ENCODE peak calls at places on chromosomes 6 and 20, in five cellular contexts. One of them, this sample, is unnamed.

GRCh38 chr20:10848810-10849370 is 175.1 kb upstream of the JAG1 start:
- DNase-seq in Caco-2: peak
- DNase-seq in foreskin keratinocyte: peak
- DNase-seq in PC-9: peak
- DNase-seq in cardiac fibroblast: peak
- DNase-seq in this sample: no peak

GRCh38 chr6:92271101-92271500 is 1148.3 kb downstream of the EPHA7 start:
- DNase-seq in cardiac fibroblast: no peak
- DNase-seq in PC-9: no peak
- DNase-seq in foreskin keratinocyte: no peak
- DNase-seq in Caco-2: no peak
- DNase-seq in this sample: no peak

GRCh38 chr20:4936851-4937412 is 64.4 kb downstream of the SLC23A2 start:
- DNase-seq in foreskin keratinocyte: no peak
- DNase-seq in Caco-2: no peak
- DNase-seq in cardiac fibroblast: no peak
- DNase-seq in PC-9: no peak
- DNase-seq in this sample: no peak

GRCh38 chr6:132931937-132932336 is 117.6 kb downstream of the RPS12 start:
- DNase-seq in cardiac fibroblast: peak
- DNase-seq in Caco-2: no peak
- DNase-seq in PC-9: peak
- DNase-seq in foreskin keratinocyte: no peak
- DNase-seq in this sample: no peak

GRCh38 chr20:40506567-40506966 is 182.5 kb downstream of the MAFB start:
- DNase-seq in cardiac fibroblast: peak
- DNase-seq in foreskin keratinocyte: peak
- DNase-seq in Caco-2: peak
- DNase-seq in PC-9: peak
- DNase-seq in this sample: peak

GRCh38 chr6:2859325-2859700 is 17.6 kb upstream of the SERPINB1 start:
- DNase-seq in PC-9: no peak
- DNase-seq in foreskin keratinocyte: no peak
- DNase-seq in cardiac fibroblast: no peak
- DNase-seq in Caco-2: no peak
- DNase-seq in this sample: no peak

GRCh38 chr6:4941782-4942672 is 61.8 kb downstream of the RPP40 start:
- DNase-seq in Caco-2: peak
- DNase-seq in foreskin keratinocyte: peak
- DNase-seq in cardiac fibroblast: peak
- DNase-seq in PC-9: peak
- DNase-seq in this sample: no peak

GRCh38 chr6:43785220-43785752 is 15.3 kb downstream of the VEGFA start:
- DNase-seq in PC-9: no peak
- DNase-seq in Caco-2: no peak
- DNase-seq in cardiac fibroblast: no peak
- DNase-seq in foreskin keratinocyte: no peak
- DNase-seq in this sample: no peak

GRCh38 chr6:384898-385297 is 6.7 kb upstream of the IRF4 start:
- DNase-seq in foreskin keratinocyte: no peak
- DNase-seq in PC-9: no peak
- DNase-seq in cardiac fibroblast: no peak
- DNase-seq in Caco-2: no peak
- DNase-seq in this sample: no peak

GRCh38 chr6:170184324-170184723 is 106.6 kb downstream of the DLL1 start:
- DNase-seq in Caco-2: no peak
- DNase-seq in cardiac fibroblast: no peak
- DNase-seq in PC-9: no peak
- DNase-seq in foreskin keratinocyte: no peak
- DNase-seq in this sample: no peak

GRCh38 chr6:163774485-163774884 is 360.0 kb downstream of the QKI start:
- DNase-seq in cardiac fibroblast: no peak
- DNase-seq in foreskin keratinocyte: no peak
- DNase-seq in PC-9: no peak
- DNase-seq in Caco-2: no peak
- DNase-seq in this sample: no peak

GRCh38 chr6:70381436-70381786 is 31.9 kb upstream of the FAM135A start:
- DNase-seq in PC-9: no peak
- DNase-seq in cardiac fibroblast: no peak
- DNase-seq in Caco-2: no peak
- DNase-seq in foreskin keratinocyte: no peak
- DNase-seq in this sample: no peak

GRCh38 chr6:15435468-15435867 is 189.6 kb downstream of the JARID2 start:
- DNase-seq in PC-9: no peak
- DNase-seq in cardiac fibroblast: no peak
- DNase-seq in foreskin keratinocyte: no peak
- DNase-seq in Caco-2: no peak
- DNase-seq in this sample: no peak

GRCh38 chr20:2312876-2313275 is 17.1 kb downstream of the TGM3 start:
- DNase-seq in Caco-2: no peak
- DNase-seq in cardiac fibroblast: no peak
- DNase-seq in foreskin keratinocyte: no peak
- DNase-seq in PC-9: no peak
- DNase-seq in this sample: no peak

GRCh38 chr6:24274441-24275083 is 83.3 kb downstream of the DCDC2 start:
- DNase-seq in PC-9: no peak
- DNase-seq in foreskin keratinocyte: no peak
- DNase-seq in Caco-2: no peak
- DNase-seq in cardiac fibroblast: peak
- DNase-seq in this sample: no peak

GRCh38 chr6:64459411-64459810 is 823.8 kb downstream of the PHF3 start:
- DNase-seq in foreskin keratinocyte: no peak
- DNase-seq in PC-9: no peak
- DNase-seq in cardiac fibroblast: no peak
- DNase-seq in Caco-2: no peak
- DNase-seq in this sample: no peak

GRCh38 chr20:24694727-24695528 is 225.5 kb downstream of the SYNDIG1 start:
- DNase-seq in Caco-2: no peak
- DNase-seq in foreskin keratinocyte: no peak
- DNase-seq in PC-9: no peak
- DNase-seq in cardiac fibroblast: no peak
- DNase-seq in this sample: peak

GRCh38 chr20:22617160-22617559 is 32.8 kb upstream of the FOXA2 start:
- DNase-seq in PC-9: peak
- DNase-seq in Caco-2: no peak
- DNase-seq in foreskin keratinocyte: no peak
- DNase-seq in cardiac fibroblast: no peak
- DNase-seq in this sample: no peak

GRCh38 chr6:130843575-130844320 is 16.5 kb downstream of the SMLR1 start:
- DNase-seq in PC-9: no peak
- DNase-seq in Caco-2: peak
- DNase-seq in cardiac fibroblast: peak
- DNase-seq in foreskin keratinocyte: no peak
- DNase-seq in this sample: no peak
- TF ChIP-seq CTCF in PC-9: peak
- TF ChIP-seq CTCF in Caco-2: peak
- TF ChIP-seq CTCF in cardiac fibroblast: peak
- TF ChIP-seq CTCF in foreskin keratinocyte: peak
- TF ChIP-seq CTCF in this sample: no peak

GRCh38 chr20:42744756-42745465 is 444.8 kb downstream of the PTPRT start:
- DNase-seq in cardiac fibroblast: no peak
- DNase-seq in PC-9: no peak
- DNase-seq in foreskin keratinocyte: no peak
- DNase-seq in Caco-2: no peak
- DNase-seq in this sample: no peak
- TF ChIP-seq CTCF in cardiac fibroblast: no peak
- TF ChIP-seq CTCF in PC-9: no peak
- TF ChIP-seq CTCF in foreskin keratinocyte: no peak
- TF ChIP-seq CTCF in Caco-2: no peak
- TF ChIP-seq CTCF in this sample: no peak

DNA sequence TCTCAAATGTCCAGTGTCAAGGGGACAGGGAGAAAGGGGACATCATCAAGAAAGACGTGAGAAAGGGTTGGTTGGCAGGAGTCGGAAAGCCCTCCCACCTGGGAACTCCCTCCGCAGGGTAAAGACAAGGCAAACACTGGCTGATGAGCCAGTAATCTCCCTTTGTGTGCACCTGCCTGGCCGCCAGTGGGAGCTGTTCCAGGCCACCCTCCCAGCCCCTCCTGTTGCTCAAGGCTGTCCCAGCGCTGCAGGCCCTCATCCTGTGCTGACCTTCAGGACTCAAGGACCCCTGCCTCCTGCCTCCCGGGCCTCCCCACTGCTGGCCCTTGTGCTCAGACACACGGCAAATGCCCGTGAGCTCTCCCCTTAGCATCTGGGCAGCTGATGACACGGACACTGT is 7.4 kb downstream of the FRMD1 start:
- DNase-seq in Caco-2: peak
- DNase-seq in PC-9: no peak
- DNase-seq in foreskin keratinocyte: no peak
- DNase-seq in cardiac fibroblast: no peak
- DNase-seq in this sample: no peak
- TF ChIP-seq CTCF in Caco-2: peak
- TF ChIP-seq CTCF in PC-9: peak
- TF ChIP-seq CTCF in foreskin keratinocyte: peak
- TF ChIP-seq CTCF in cardiac fibroblast: no peak
- TF ChIP-seq CTCF in this sample: no peak

DNA sequence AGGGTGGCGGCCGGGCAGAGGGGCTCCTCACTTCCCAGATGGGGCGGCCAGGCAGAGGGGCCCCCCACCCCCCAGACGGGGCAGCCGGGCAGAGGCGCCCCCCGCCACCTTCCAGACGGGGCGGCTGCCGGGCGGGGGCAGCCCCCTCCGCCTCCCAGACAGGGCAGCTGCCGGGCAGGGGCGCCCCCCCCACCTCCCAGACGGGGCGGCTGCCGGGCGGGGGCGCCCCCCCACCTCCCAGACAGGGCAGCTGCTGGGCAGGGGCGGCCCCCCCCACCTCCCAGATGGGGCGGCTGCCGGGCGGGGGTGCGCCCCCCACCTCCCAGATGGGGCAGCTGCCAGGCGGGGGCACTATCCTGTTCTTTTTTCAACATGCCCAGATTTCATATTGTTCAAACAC is 78.2 kb upstream of the DST start:
- DNase-seq in cardiac fibroblast: no peak
- DNase-seq in foreskin keratinocyte: no peak
- DNase-seq in Caco-2: no peak
- DNase-seq in PC-9: no peak
- DNase-seq in this sample: no peak
- TF ChIP-seq CTCF in cardiac fibroblast: no peak
- TF ChIP-seq CTCF in foreskin keratinocyte: no peak
- TF ChIP-seq CTCF in Caco-2: no peak
- TF ChIP-seq CTCF in PC-9: no peak
- TF ChIP-seq CTCF in this sample: no peak

DNA sequence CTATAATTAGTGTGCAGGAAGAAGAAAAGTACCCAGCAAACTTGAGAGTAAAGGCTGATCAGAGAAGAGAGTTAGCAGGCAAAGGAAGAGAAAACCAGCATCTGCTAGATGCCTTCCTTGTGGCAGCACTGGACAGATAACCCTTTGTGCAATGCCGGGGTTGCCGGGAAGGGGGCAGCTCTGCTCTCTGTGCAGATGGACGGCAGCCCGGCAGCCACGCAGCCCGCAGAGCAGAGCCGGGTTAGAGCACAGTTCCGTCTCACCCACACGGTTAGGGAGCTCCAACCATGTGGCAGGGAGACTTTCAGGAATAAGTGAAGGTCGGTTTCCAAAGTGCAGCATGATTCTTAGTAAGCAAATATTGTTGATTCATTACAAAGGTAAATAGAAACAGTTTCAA is 80.0 kb upstream of the RPS6KA2 start:
- DNase-seq in foreskin keratinocyte: no peak
- DNase-seq in cardiac fibroblast: peak
- DNase-seq in Caco-2: peak
- DNase-seq in PC-9: peak
- DNase-seq in this sample: no peak
- TF ChIP-seq CTCF in foreskin keratinocyte: peak
- TF ChIP-seq CTCF in cardiac fibroblast: peak
- TF ChIP-seq CTCF in Caco-2: peak
- TF ChIP-seq CTCF in PC-9: peak
- TF ChIP-seq CTCF in this sample: no peak

DNA sequence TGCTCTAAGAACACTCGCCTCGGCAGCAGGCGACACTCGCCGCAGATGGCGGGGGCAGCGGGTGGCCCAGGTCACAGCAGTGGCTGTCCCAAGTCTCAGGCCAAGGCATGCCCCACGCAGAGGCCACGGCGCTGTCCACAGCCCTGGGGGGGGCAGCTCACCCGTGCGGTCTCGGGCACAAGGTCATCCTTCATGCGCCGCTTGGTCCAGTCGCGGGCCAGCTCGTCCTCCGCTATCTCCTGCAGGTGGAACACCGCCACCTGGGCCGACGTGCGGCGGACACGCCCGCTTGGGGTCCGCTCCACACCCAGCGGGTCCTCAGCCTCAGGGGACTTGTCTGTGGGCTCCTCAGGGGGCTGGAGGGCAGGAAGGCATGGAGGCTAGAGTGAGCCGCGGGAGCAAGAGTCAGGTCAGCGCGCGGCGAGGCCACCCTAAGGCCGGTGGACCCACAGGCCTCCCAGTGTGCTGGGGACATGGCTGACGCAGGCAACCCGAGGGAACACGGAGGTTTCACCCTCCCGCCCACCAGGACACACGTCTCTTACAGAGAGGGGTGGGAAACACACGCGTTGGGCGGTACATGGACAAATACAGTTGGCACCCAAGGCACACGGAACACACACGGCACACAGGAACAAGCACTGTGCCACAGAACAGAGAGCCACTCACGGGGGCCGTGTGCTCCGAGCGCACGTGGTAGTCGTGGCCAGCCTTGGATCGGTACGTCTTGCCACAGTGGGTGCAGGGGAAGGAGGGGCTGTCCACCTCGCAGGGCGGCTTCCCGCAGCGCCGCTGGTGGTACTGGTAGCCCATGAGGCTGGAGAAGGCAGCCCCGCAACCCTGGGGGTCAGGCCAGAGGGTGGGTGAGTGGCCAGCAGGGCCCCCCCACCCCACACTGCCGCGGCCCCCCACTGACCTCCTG is 6.5 kb upstream of the UCKL1 start:
- DNase-seq in PC-9: no peak
- DNase-seq in Caco-2: no peak
- DNase-seq in cardiac fibroblast: no peak
- DNase-seq in foreskin keratinocyte: no peak
- DNase-seq in this sample: peak
- TF ChIP-seq CTCF in PC-9: no peak
- TF ChIP-seq CTCF in Caco-2: no peak
- TF ChIP-seq CTCF in cardiac fibroblast: no peak
- TF ChIP-seq CTCF in foreskin keratinocyte: no peak
- TF ChIP-seq CTCF in this sample: no peak

DNA sequence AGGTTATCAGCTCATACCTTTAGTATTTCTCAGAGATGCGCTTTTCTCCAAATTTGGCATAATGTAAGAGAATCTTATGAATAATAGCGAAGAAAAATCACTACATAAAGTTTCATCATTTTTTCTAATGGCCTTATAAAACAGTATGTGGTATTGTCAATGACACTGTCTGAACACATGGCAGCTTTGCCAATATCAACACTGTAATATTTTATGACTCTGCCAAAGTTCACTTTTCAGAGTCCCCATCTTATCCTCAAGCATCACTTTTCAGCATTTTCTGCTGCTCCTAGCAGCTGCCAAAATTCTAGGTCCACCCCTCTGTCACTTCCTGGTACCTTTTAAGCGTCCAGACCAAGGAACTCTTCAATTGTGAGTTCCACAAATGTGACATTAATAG is 171.5 kb upstream of the C6orf118 start:
- DNase-seq in foreskin keratinocyte: no peak
- DNase-seq in Caco-2: no peak
- DNase-seq in PC-9: no peak
- DNase-seq in cardiac fibroblast: no peak
- DNase-seq in this sample: no peak
- TF ChIP-seq CTCF in foreskin keratinocyte: no peak
- TF ChIP-seq CTCF in Caco-2: no peak
- TF ChIP-seq CTCF in PC-9: no peak
- TF ChIP-seq CTCF in cardiac fibroblast: no peak
- TF ChIP-seq CTCF in this sample: no peak

This sample was measured in ovary.